ENCODE peak calls at places on chromosomes 7 and 10, in ten cellular contexts. S is fibroblast of lung; Y is left ventricle myocardium inferior; K is GM12865; C is right lobe of liver; Z is transverse colon; V is tibial artery; P is activated CD8-positive, alpha-beta T cell treated with anti-CD3 and anti-CD28 coated beads for 36 hours; Q is GM23338; T is ascending aorta. L is an unnamed sample.

GRCh38 chr7:150781016-150781415 is 19.1 kb downstream of the TMEM176B start:
- DNase-seq in Q (no peak), Z (no peak), Y (no peak), T (no peak), S (peak; percentile 66), V (no peak), K (peak; percentile 49), P (no peak), C (no peak), L (no peak)

GRCh38 chr10:21083861-21084260 is 186.8 kb upstream of the NEBL start:
- DNase-seq in C (no peak), T (no peak), K (no peak), S (no peak), Z (no peak), P (no peak), Q (no peak), Y (no peak), V (no peak), L (peak; percentile 64)

GRCh38 chr10:21173964-21174669 is 277.0 kb upstream of the NEBL start:
- DNase-seq in P (peak; percentile 63), K (peak; percentile 4), Z (peak; percentile 66), V (peak; percentile 66), Y (peak; percentile 47), C (peak; percentile 78), S (no peak), Q (peak; percentile 78), T (no peak), L (peak; percentile 79)

GRCh38 chr10:59007307-59008025 is 169.0 kb upstream of the PHYHIPL start:
- DNase-seq in Z (no peak), S (no peak), Q (no peak), K (no peak), Y (no peak), P (no peak), T (no peak), C (no peak), V (no peak), L (no peak)

GRCh38 chr10:123986736-123987135 is 95.1 kb upstream of the CPXM2 start:
- DNase-seq in K (no peak), C (no peak), P (no peak), Q (no peak), Z (no peak), S (no peak), V (no peak), T (no peak), Y (no peak), L (no peak)

GRCh38 chr10:108561649-108562048 is 1361.7 kb downstream of the XPNPEP1 start:
- DNase-seq in Q (no peak), V (no peak), Y (no peak), P (no peak), Z (no peak), C (no peak), S (peak; percentile 35), K (no peak), T (no peak), L (peak; percentile 40)

GRCh38 chr10:98268694-98269386 is 846 bp upstream of the LOXL4 start:
- DNase-seq in Z (no peak), P (no peak), V (no peak), T (no peak), C (no peak), K (no peak), Y (no peak), Q (peak; percentile 47), S (no peak), L (no peak)

GRCh38 chr7:80611779-80612178 is 26.7 kb upstream of the CD36 start:
- DNase-seq in V (no peak), T (no peak), Q (no peak), C (peak; percentile 84), Y (peak; percentile 67), K (no peak), S (peak; percentile 76), Z (no peak), P (no peak), L (peak; percentile 24)

GRCh38 chr7:34748244-34749039 is 90.4 kb downstream of the NPSR1 start:
- DNase-seq in Z (peak; percentile 80), V (no peak), K (no peak), Q (peak; percentile 14), S (peak; percentile 38), P (no peak), Y (peak; percentile 81), T (no peak), C (peak; percentile 90), L (peak; percentile 85)

GRCh38 chr7:110544199-110544598 is 546.7 kb upstream of the LRRN3 start:
- DNase-seq in K (no peak), V (no peak), Z (no peak), Q (no peak), C (no peak), Y (no peak), S (peak; percentile 45), P (no peak), T (no peak), L (no peak)

DNA sequence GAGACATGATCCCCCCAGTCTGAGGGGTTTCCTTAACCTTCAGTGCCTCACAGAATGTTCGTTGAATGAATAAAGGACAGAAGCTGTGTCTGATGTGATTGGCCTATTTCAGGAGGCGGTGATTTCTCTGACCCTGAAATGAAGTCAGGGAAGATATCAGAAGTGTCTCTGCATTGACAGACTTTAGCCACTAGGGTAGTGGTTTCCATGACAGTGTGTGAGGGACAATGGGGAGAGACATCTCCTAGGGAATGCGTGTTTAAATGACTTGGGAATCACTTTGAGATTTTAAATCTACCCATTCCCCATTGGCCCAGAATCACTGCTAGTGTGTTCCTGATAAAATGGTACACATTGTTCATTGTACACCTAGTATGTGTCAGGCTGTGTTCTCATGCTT is 132.0 kb downstream of the CFAP58 start:
- DNase-seq in Z (no peak), Q (peak; percentile 72), K (no peak), S (no peak), P (no peak), C (no peak), Y (no peak), T (no peak), V (no peak), L (no peak)
- TF ChIP-seq CTCF in Z (no peak), Q (peak; percentile 51), K (peak; percentile 29), S (no peak), P (no peak), C (no peak), Y (no peak), T (no peak), V (no peak), L (peak; percentile 16)

GRCh38 chr10:102505462-102506115 is 1.8 kb downstream of the SUFU start:
- DNase-seq in Q (no peak), S (no peak), Y (no peak), T (no peak), Z (no peak), K (no peak), P (no peak), C (no peak), V (peak; percentile 63), L (no peak)

GRCh38 chr10:102507521-102507920 is 3.7 kb downstream of the SUFU start:
- DNase-seq in Z (no peak), Y (no peak), C (no peak), Q (no peak), P (no peak), T (no peak), K (no peak), S (no peak), V (peak; percentile 10), L (no peak)

GRCh38 chr10:102511562-102512274 is 7.9 kb downstream of the SUFU start:
- DNase-seq in K (peak; percentile 59), Z (no peak), T (no peak), Q (no peak), Y (no peak), V (peak; percentile 43), P (no peak), C (no peak), S (no peak), L (no peak)

GRCh38 chr10:102508506-102508905 is 4.7 kb downstream of the SUFU start:
- DNase-seq in Z (no peak), P (no peak), S (no peak), Q (no peak), V (peak; percentile 9), K (no peak), Y (no peak), C (no peak), T (no peak), L (no peak)

GRCh38 chr10:102509387-102509786 is 5.6 kb downstream of the SUFU start:
- DNase-seq in T (no peak), K (no peak), C (no peak), Q (no peak), Z (no peak), S (peak; percentile 53), P (no peak), Y (no peak), V (peak; percentile 4), L (peak; percentile 47)
- TF ChIP-seq CTCF in T (no peak), K (no peak), C (no peak), Q (no peak), Z (no peak), S (no peak), P (no peak), Y (no peak), V (no peak), L (no peak)

GRCh38 chr10:11959966-11960365 is 82.6 kb downstream of the UPF2 start:
- DNase-seq in V (no peak), Q (no peak), P (no peak), K (no peak), T (no peak), C (no peak), Z (no peak), Y (no peak), S (no peak), L (no peak)
- TF ChIP-seq CTCF in V (no peak), Q (no peak), P (no peak), K (no peak), T (no peak), C (no peak), Z (no peak), Y (no peak), S (no peak), L (no peak)

GRCh38 chr7:30022991-30023390 is 3.5 kb downstream of the FKBP14 start:
- DNase-seq in Z (no peak), S (no peak), Q (no peak), T (no peak), P (no peak), C (no peak), Y (no peak), V (no peak), K (no peak), L (no peak)

GRCh38 chr7:30023524-30023923 is 3.0 kb downstream of the FKBP14 start:
- DNase-seq in S (no peak), Y (no peak), Q (no peak), Z (no peak), V (no peak), T (no peak), P (no peak), K (no peak), C (no peak), L (no peak)

GRCh38 chr7:30020535-30020934 is 6.0 kb downstream of the FKBP14 start:
- DNase-seq in T (no peak), Y (no peak), V (no peak), C (no peak), Q (no peak), S (no peak), Z (no peak), K (no peak), P (no peak), L (no peak)

GRCh38 chr7:30019960-30020359 is 6.5 kb downstream of the FKBP14 start:
- DNase-seq in Y (no peak), K (no peak), V (no peak), S (no peak), C (no peak), Z (no peak), Q (no peak), T (no peak), P (no peak), L (no peak)

DNA sequence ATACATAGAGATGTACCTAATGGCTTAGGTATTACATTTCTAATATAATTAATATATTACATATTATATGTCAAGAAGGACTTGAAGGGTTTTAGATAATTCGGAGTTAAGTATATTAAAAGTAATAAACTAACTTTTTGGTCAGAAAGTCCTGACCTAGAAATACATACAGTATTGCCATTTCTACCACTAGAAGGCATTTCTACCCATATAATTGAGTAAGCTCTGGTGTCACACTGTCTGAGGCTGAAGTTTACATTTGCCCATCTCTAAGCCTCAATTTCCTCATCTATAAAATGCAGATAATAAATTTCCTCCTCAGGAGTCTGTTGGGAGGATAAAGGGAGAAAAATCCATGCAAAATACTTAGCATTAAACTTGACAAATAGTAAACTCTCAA is 7.1 kb downstream of the FKBP14 start:
- DNase-seq in K (no peak), Y (no peak), S (no peak), T (no peak), C (no peak), Q (no peak), V (no peak), P (no peak), Z (no peak), L (no peak)
- TF ChIP-seq CTCF in K (no peak), Y (no peak), S (no peak), T (no peak), C (no peak), Q (no peak), V (no peak), P (no peak), Z (no peak), L (no peak)